ENCODE peak calls at places on chromosomes 5 and 9, in seven cellular contexts. D is germinal center; E is adipocyte; X is cardiac muscle cell; O is caudate nucleus; R is stimulated activated CD8-positive, alpha-beta memory T cell treated with anti-CD3 and anti-CD28 coated beads, Interleukin-12 subunit alpha, Interleukin-12 subunit beta, amount 100 ng/mL, for 4 hours; S is LoVo. P is an unnamed sample.

GRCh38 chr9:2857564-2858198 is 13.8 kb upstream of the PUM3 start:
- DNase-seq in X (peak), D (peak), E (peak), S (peak), O (peak), R (no peak), P (peak)

GRCh38 chr5:149062371-149063016 is 368 bp downstream of the SH3TC2 start:
- DNase-seq in D (no peak), S (peak), E (peak), O (no peak), R (no peak), X (no peak), P (no peak)

GRCh38 chr9:27470291-27470805 is 53.7 kb upstream of the IFNK start:
- DNase-seq in S (no peak), X (no peak), O (no peak), D (no peak), E (no peak), R (no peak), P (peak)

GRCh38 chr9:86843182-86843581 is 104.1 kb downstream of the GAS1 start:
- DNase-seq in E (peak), R (no peak), D (no peak), O (no peak), X (peak), S (no peak), P (no peak)

GRCh38 chr9:108053555-108054061 is 564.0 kb upstream of the KLF4 start:
- DNase-seq in O (no peak), R (no peak), X (peak), E (peak), D (no peak), S (peak), P (no peak)

GRCh38 chr5:53037141-53037859 is 48.1 kb downstream of the ITGA2 start:
- DNase-seq in E (peak), S (peak), D (no peak), X (no peak), O (no peak), R (no peak), P (no peak)

GRCh38 chr5:79191457-79191856 is 44.5 kb upstream of the JMY start:
- DNase-seq in D (no peak), S (no peak), R (no peak), X (no peak), E (no peak), O (no peak), P (no peak)

GRCh38 chr9:97386733-97387503 is 25.0 kb upstream of the TDRD7 start:
- DNase-seq in O (no peak), S (peak), D (peak), X (peak), E (peak), R (peak), P (peak)

GRCh38 chr5:56102885-56103284 is 108.1 kb upstream of the IL6ST start:
- DNase-seq in X (no peak), D (no peak), R (no peak), S (no peak), E (no peak), O (no peak), P (no peak)

GRCh38 chr5:45508155-45508554 is 188.0 kb downstream of the HCN1 start:
- DNase-seq in D (no peak), O (no peak), X (no peak), S (no peak), E (no peak), R (no peak), P (no peak)

GRCh38 chr5:169265888-169266287 is 35.1 kb downstream of the SLIT3 start:
- DNase-seq in E (no peak), S (no peak), R (no peak), X (no peak), O (no peak), D (no peak), P (no peak)

GRCh38 chr9:115717298-115717697 is 436.3 kb upstream of the PAPPA start:
- DNase-seq in O (no peak), X (no peak), D (no peak), E (peak), R (no peak), S (no peak), P (no peak)

GRCh38 chr5:81754621-81755020 is 3.7 kb upstream of the SSBP2 start:
- DNase-seq in O (no peak), E (no peak), R (no peak), X (no peak), S (no peak), D (no peak), P (no peak)

GRCh38 chr5:55456216-55456895 is 78.4 kb downstream of the PLPP1 start:
- DNase-seq in D (no peak), X (no peak), E (peak), R (no peak), S (no peak), O (no peak), P (no peak)

GRCh38 chr5:36683821-36684434 is 77.5 kb downstream of the SLC1A3 start:
- DNase-seq in R (no peak), S (no peak), D (no peak), E (peak), X (no peak), O (peak), P (peak)

GRCh38 chr9:94999832-95000231 is 273.3 kb downstream of the AOPEP start:
- DNase-seq in S (no peak), D (no peak), R (no peak), O (no peak), X (no peak), E (no peak), P (no peak)

GRCh38 chr5:50751064-50751657 is 84.7 kb downstream of the PARP8 start:
- DNase-seq in O (no peak), R (no peak), D (peak), S (peak), X (peak), E (peak), P (peak)

GRCh38 chr9:93677641-93678136 is 101.3 kb downstream of the PHF2 start:
- DNase-seq in D (no peak), X (no peak), E (no peak), S (no peak), O (no peak), R (no peak), P (no peak)

GRCh38 chr9:111744363-111744762 is 50.4 kb downstream of the SHOC1 start:
- DNase-seq in R (no peak), O (no peak), D (no peak), X (no peak), E (no peak), S (no peak), P (no peak)